ENCODE peak calls at places on chromosomes 3 and 15, in nine cellular contexts. One of them, this sample, is unnamed.

GRCh38 chr3:193030276-193030675 is 112.6 kb upstream of the MB21D2 start:
- DNase-seq in T follicular helper cell: no peak
- DNase-seq in endothelial cell: no peak
- DNase-seq in mammary epithelial cell: peak; percentile 13
- DNase-seq in frontal cortex: no peak
- DNase-seq in hippocampal formation: no peak
- DNase-seq in activated T-cell treated with anti-CD3 and anti-CD28 coated beads for 1 hour: no peak
- DNase-seq in stimulated activated CD4-positive, alpha-beta T cell treated with anti-CD3 and anti-CD28 coated beads, TNF-alpha, amount 100 ng/mL, for 1 hour: no peak
- DNase-seq in Calu3: no peak
- DNase-seq in this sample: no peak

GRCh38 chr3:56133423-56133822 is 334.8 kb downstream of the ERC2 start:
- DNase-seq in T follicular helper cell: no peak
- DNase-seq in endothelial cell: no peak
- DNase-seq in mammary epithelial cell: peak; percentile 25
- DNase-seq in frontal cortex: no peak
- DNase-seq in hippocampal formation: no peak
- DNase-seq in activated T-cell treated with anti-CD3 and anti-CD28 coated beads for 1 hour: no peak
- DNase-seq in stimulated activated CD4-positive, alpha-beta T cell treated with anti-CD3 and anti-CD28 coated beads, TNF-alpha, amount 100 ng/mL, for 1 hour: no peak
- DNase-seq in Calu3: no peak
- DNase-seq in this sample: no peak

GRCh38 chr3:61808526-61808925 is 247.2 kb downstream of the PTPRG start:
- DNase-seq in T follicular helper cell: no peak
- DNase-seq in endothelial cell: no peak
- DNase-seq in mammary epithelial cell: no peak
- DNase-seq in frontal cortex: no peak
- DNase-seq in hippocampal formation: no peak
- DNase-seq in activated T-cell treated with anti-CD3 and anti-CD28 coated beads for 1 hour: no peak
- DNase-seq in stimulated activated CD4-positive, alpha-beta T cell treated with anti-CD3 and anti-CD28 coated beads, TNF-alpha, amount 100 ng/mL, for 1 hour: no peak
- DNase-seq in Calu3: no peak
- DNase-seq in this sample: no peak

GRCh38 chr15:90031231-90031791 is 30.2 kb downstream of the ZNF710 start:
- DNase-seq in T follicular helper cell: no peak
- DNase-seq in endothelial cell: no peak
- DNase-seq in mammary epithelial cell: peak; percentile 36
- DNase-seq in frontal cortex: no peak
- DNase-seq in hippocampal formation: no peak
- DNase-seq in activated T-cell treated with anti-CD3 and anti-CD28 coated beads for 1 hour: no peak
- DNase-seq in stimulated activated CD4-positive, alpha-beta T cell treated with anti-CD3 and anti-CD28 coated beads, TNF-alpha, amount 100 ng/mL, for 1 hour: no peak
- DNase-seq in Calu3: no peak
- DNase-seq in this sample: no peak

GRCh38 chr3:141439589-141439988 is 47.2 kb upstream of the RASA2 start:
- DNase-seq in T follicular helper cell: no peak
- DNase-seq in endothelial cell: no peak
- DNase-seq in mammary epithelial cell: no peak
- DNase-seq in frontal cortex: no peak
- DNase-seq in hippocampal formation: no peak
- DNase-seq in activated T-cell treated with anti-CD3 and anti-CD28 coated beads for 1 hour: no peak
- DNase-seq in stimulated activated CD4-positive, alpha-beta T cell treated with anti-CD3 and anti-CD28 coated beads, TNF-alpha, amount 100 ng/mL, for 1 hour: no peak
- DNase-seq in Calu3: no peak
- DNase-seq in this sample: no peak

GRCh38 chr3:43378066-43378935 is 92.0 kb downstream of the SNRK start:
- DNase-seq in T follicular helper cell: peak; percentile 58
- DNase-seq in endothelial cell: no peak
- DNase-seq in mammary epithelial cell: peak; percentile 43
- DNase-seq in frontal cortex: no peak
- DNase-seq in hippocampal formation: no peak
- DNase-seq in activated T-cell treated with anti-CD3 and anti-CD28 coated beads for 1 hour: peak; percentile 61
- DNase-seq in stimulated activated CD4-positive, alpha-beta T cell treated with anti-CD3 and anti-CD28 coated beads, TNF-alpha, amount 100 ng/mL, for 1 hour: peak; percentile 45
- DNase-seq in Calu3: peak; percentile 67
- DNase-seq in this sample: no peak

GRCh38 chr3:183392166-183393034 is 36.0 kb downstream of the MCF2L2 start:
- DNase-seq in T follicular helper cell: no peak
- DNase-seq in endothelial cell: no peak
- DNase-seq in mammary epithelial cell: peak; percentile 60
- DNase-seq in frontal cortex: no peak
- DNase-seq in hippocampal formation: no peak
- DNase-seq in activated T-cell treated with anti-CD3 and anti-CD28 coated beads for 1 hour: no peak
- DNase-seq in stimulated activated CD4-positive, alpha-beta T cell treated with anti-CD3 and anti-CD28 coated beads, TNF-alpha, amount 100 ng/mL, for 1 hour: no peak
- DNase-seq in Calu3: no peak
- DNase-seq in this sample: no peak

GRCh38 chr3:113485161-113485609 is 29.8 kb downstream of the SPICE1 start:
- DNase-seq in T follicular helper cell: no peak
- DNase-seq in endothelial cell: no peak
- DNase-seq in mammary epithelial cell: no peak
- DNase-seq in frontal cortex: no peak
- DNase-seq in hippocampal formation: no peak
- DNase-seq in activated T-cell treated with anti-CD3 and anti-CD28 coated beads for 1 hour: peak; percentile 4
- DNase-seq in stimulated activated CD4-positive, alpha-beta T cell treated with anti-CD3 and anti-CD28 coated beads, TNF-alpha, amount 100 ng/mL, for 1 hour: no peak
- DNase-seq in Calu3: no peak
- DNase-seq in this sample: no peak

GRCh38 chr3:31532587-31533168 is at the start of gene STT3B:
- DNase-seq in T follicular helper cell: peak; percentile 70
- DNase-seq in endothelial cell: no peak
- DNase-seq in mammary epithelial cell: peak; percentile 88
- DNase-seq in frontal cortex: peak; percentile 78
- DNase-seq in hippocampal formation: peak; percentile 88
- DNase-seq in activated T-cell treated with anti-CD3 and anti-CD28 coated beads for 1 hour: peak; percentile 65
- DNase-seq in stimulated activated CD4-positive, alpha-beta T cell treated with anti-CD3 and anti-CD28 coated beads, TNF-alpha, amount 100 ng/mL, for 1 hour: peak; percentile 68
- DNase-seq in Calu3: peak; percentile 84
- DNase-seq in this sample: no peak

GRCh38 chr15:40469776-40470390 is 901 bp upstream of the CHST14 start:
- DNase-seq in T follicular helper cell: no peak
- DNase-seq in endothelial cell: no peak
- DNase-seq in mammary epithelial cell: no peak
- DNase-seq in frontal cortex: no peak
- DNase-seq in hippocampal formation: no peak
- DNase-seq in activated T-cell treated with anti-CD3 and anti-CD28 coated beads for 1 hour: no peak
- DNase-seq in stimulated activated CD4-positive, alpha-beta T cell treated with anti-CD3 and anti-CD28 coated beads, TNF-alpha, amount 100 ng/mL, for 1 hour: no peak
- DNase-seq in Calu3: no peak
- DNase-seq in this sample: no peak

GRCh38 chr3:9226326-9226725 is 23.1 kb downstream of the SRGAP3 start:
- DNase-seq in T follicular helper cell: no peak
- DNase-seq in endothelial cell: no peak
- DNase-seq in mammary epithelial cell: peak; percentile 81
- DNase-seq in frontal cortex: no peak
- DNase-seq in hippocampal formation: no peak
- DNase-seq in activated T-cell treated with anti-CD3 and anti-CD28 coated beads for 1 hour: no peak
- DNase-seq in stimulated activated CD4-positive, alpha-beta T cell treated with anti-CD3 and anti-CD28 coated beads, TNF-alpha, amount 100 ng/mL, for 1 hour: no peak
- DNase-seq in Calu3: no peak
- DNase-seq in this sample: no peak

GRCh38 chr3:53104762-53105161 is 25.5 kb downstream of the RFT1 start:
- DNase-seq in T follicular helper cell: no peak
- DNase-seq in endothelial cell: no peak
- DNase-seq in mammary epithelial cell: no peak
- DNase-seq in frontal cortex: no peak
- DNase-seq in hippocampal formation: no peak
- DNase-seq in activated T-cell treated with anti-CD3 and anti-CD28 coated beads for 1 hour: no peak
- DNase-seq in stimulated activated CD4-positive, alpha-beta T cell treated with anti-CD3 and anti-CD28 coated beads, TNF-alpha, amount 100 ng/mL, for 1 hour: no peak
- DNase-seq in Calu3: no peak
- DNase-seq in this sample: no peak

GRCh38 chr3:118734664-118735063 is 300.0 kb downstream of the IGSF11 start:
- DNase-seq in T follicular helper cell: no peak
- DNase-seq in endothelial cell: no peak
- DNase-seq in mammary epithelial cell: no peak
- DNase-seq in frontal cortex: no peak
- DNase-seq in hippocampal formation: no peak
- DNase-seq in activated T-cell treated with anti-CD3 and anti-CD28 coated beads for 1 hour: no peak
- DNase-seq in stimulated activated CD4-positive, alpha-beta T cell treated with anti-CD3 and anti-CD28 coated beads, TNF-alpha, amount 100 ng/mL, for 1 hour: no peak
- DNase-seq in Calu3: no peak
- DNase-seq in this sample: no peak

GRCh38 chr3:23494967-23495366 is 291.8 kb downstream of the UBE2E2 start:
- DNase-seq in T follicular helper cell: no peak
- DNase-seq in endothelial cell: no peak
- DNase-seq in mammary epithelial cell: no peak
- DNase-seq in frontal cortex: no peak
- DNase-seq in hippocampal formation: no peak
- DNase-seq in activated T-cell treated with anti-CD3 and anti-CD28 coated beads for 1 hour: no peak
- DNase-seq in stimulated activated CD4-positive, alpha-beta T cell treated with anti-CD3 and anti-CD28 coated beads, TNF-alpha, amount 100 ng/mL, for 1 hour: no peak
- DNase-seq in Calu3: no peak
- DNase-seq in this sample: no peak

This sample was measured in NCI-H1930.